ENCODE peak calls at places on chromosomes 13 and 19, in nine cellular contexts. G, P, N, Z, E, K, U, W and R are unnamed samples.

GRCh38 chr19:37905936-37906867 is at the start of gene WDR87:
- DNase-seq in G (peak; percentile 55), P (no peak), N (peak; percentile 78), Z (peak; percentile 96), E (peak; percentile 17), K (peak; percentile 17), U (no peak), W (no peak), R (no peak)

GRCh38 chr13:77521595-77522367 is 13.7 kb upstream of the SCEL start:
- DNase-seq in G (no peak), P (no peak), N (peak; percentile 74), Z (peak; percentile 30), E (no peak), K (peak; percentile 46), U (no peak), W (peak; percentile 31), R (no peak)

GRCh38 chr13:97659602-97660001 is 225.6 kb downstream of the RAP2A start:
- DNase-seq in G (peak; percentile 5), P (no peak), N (no peak), Z (peak; percentile 65), E (no peak), K (peak; percentile 59), U (no peak), W (no peak), R (no peak)

GRCh38 chr19:40622773-40623075 is 21.6 kb downstream of the LTBP4 start:
- DNase-seq in G (no peak), P (no peak), N (peak; percentile 47), Z (no peak), E (peak; percentile 39), K (no peak), U (no peak), W (no peak), R (no peak)

GRCh38 chr19:48724796-48725753 is 5.5 kb upstream of the MAMSTR start:
- DNase-seq in G (no peak), P (peak; percentile 52), N (no peak), Z (peak; percentile 79), E (peak; percentile 80), K (peak; percentile 98), U (no peak), W (no peak), R (peak; percentile 48)

GRCh38 chr13:20044086-20044485 is 85.6 kb downstream of the ZMYM2 start:
- DNase-seq in G (no peak), P (no peak), N (no peak), Z (no peak), E (no peak), K (no peak), U (no peak), W (no peak), R (no peak)

GRCh38 chr19:33514885-33515485 is 6.6 kb downstream of the PEPD start:
- DNase-seq in G (peak; percentile 40), P (peak; percentile 39), N (no peak), Z (no peak), E (no peak), K (no peak), U (no peak), W (no peak), R (no peak)

GRCh38 chr13:61423879-61424278 is 8.2 kb upstream of the PCDH20 start:
- DNase-seq in G (no peak), P (no peak), N (no peak), Z (no peak), E (no peak), K (no peak), U (no peak), W (no peak), R (no peak)

GRCh38 chr13:72218966-72219365 is 352.0 kb upstream of the DACH1 start:
- DNase-seq in G (no peak), P (no peak), N (no peak), Z (no peak), E (no peak), K (no peak), U (no peak), W (no peak), R (no peak)

DNA sequence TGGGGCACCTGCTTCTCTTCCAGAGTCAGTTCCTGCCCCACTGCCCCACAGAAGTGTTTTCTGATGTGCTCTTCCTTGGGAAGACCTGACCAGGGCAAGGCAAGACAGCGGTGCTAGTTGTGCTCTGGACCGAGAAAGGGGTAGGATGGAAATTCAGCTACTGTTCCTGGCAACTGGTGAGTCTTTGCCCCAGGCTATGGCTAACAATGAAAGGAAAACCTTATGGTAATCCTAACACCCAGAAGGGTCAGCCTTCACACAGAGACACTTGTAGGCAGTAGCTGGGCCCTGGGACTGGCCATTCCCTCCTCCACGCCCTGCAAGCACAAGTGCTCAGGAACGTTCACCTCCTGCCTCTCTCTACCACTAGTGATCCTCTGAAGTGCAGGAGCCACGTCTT is 9.6 kb upstream of the CYSLTR2 start:
- DNase-seq in G (no peak), P (no peak), N (no peak), Z (no peak), E (no peak), K (no peak), U (no peak), W (no peak), R (no peak)
- H3K4me1 ChIP-seq in G (no peaks in the 10 kb centered on the region), P (peaks cover 11% of the 10 kb centered on the region), N (no peaks in the 10 kb centered on the region), Z (no peaks in the 10 kb centered on the region), E (no peaks in the 10 kb centered on the region), K (no peaks in the 10 kb centered on the region), U (no peaks in the 10 kb centered on the region), W (no peaks in the 10 kb centered on the region), R (no peaks in the 10 kb centered on the region)

DNA sequence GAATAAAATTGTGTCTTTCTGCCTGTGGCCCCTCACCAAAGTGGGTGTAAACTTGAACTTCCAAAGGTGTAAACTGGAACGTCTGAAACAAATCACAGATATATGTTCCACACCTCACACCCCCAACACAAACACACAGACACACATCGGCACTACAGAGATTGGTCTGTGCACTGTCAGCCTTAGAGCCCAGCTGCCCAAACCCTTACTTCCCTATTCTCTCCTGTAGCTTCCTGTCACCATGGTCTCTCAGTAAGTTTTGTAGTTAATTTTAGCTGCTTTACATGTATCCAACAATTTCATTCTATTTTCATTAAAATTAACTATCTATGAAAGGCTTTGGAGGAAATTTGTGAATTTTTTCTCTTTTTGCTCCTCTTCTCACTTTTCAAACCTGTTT is 5.4 kb downstream of the TM9SF2 start:
- DNase-seq in G (peak; percentile 22), P (no peak), N (no peak), Z (no peak), E (no peak), K (no peak), U (no peak), W (no peak), R (no peak)
- H3K4me1 ChIP-seq in G (peaks cover 40% of the 10 kb centered on the region), P (peaks cover 73% of the 10 kb centered on the region), N (peaks cover 75% of the 10 kb centered on the region), Z (peaks cover 8% of the 10 kb centered on the region), E (peaks cover 6% of the 10 kb centered on the region), K (peaks cover 10% of the 10 kb centered on the region), U (peaks cover 56% of the 10 kb centered on the region), W (peaks cover 59% of the 10 kb centered on the region), R (peaks cover 64% of the 10 kb centered on the region)

DNA sequence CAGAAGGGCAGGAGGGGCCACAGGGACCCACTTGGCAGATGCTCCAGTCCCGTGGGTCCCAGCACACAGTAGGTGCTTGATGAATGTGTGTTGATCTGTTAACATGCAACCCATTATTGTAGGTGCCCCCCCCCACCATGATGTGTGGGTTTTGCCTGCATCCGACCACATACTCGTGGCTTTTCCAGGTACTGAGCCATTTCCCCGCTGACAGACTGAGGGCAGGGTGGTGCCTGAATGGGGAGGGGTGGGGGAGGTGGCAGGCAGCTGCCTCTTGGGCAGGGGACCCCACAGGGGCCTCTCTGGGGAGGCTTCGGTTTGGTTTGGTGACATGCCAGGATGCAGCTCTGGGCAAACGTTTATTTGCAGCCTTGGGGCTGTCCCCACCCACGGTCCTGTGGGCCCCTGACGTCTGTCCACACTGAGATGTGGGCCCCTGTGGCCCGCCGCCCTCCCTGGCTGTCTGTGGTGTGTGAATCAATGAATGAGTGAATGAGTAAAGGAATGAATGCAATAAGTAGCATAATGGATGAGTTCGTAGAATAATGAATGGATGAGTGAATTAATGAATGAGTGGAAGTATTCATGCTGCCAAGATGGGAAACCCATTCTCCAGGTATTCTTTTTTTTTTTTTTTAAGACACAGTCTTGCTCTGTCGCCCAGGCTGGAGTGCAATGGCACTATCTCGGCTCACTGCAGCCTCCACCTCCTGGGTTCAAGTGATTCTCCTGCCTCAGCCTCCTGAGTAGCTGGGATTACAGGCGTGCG is 9.0 kb upstream of the JUND start:
- DNase-seq in G (peak; percentile 65), P (peak; percentile 32), N (peak; percentile 82), Z (no peak), E (peak; percentile 50), K (peak; percentile 43), U (no peak), W (no peak), R (no peak)
- H3K4me1 ChIP-seq in G (peaks cover 20% of the 10 kb centered on the region), P (peaks cover 43% of the 10 kb centered on the region), N (peaks cover 33% of the 10 kb centered on the region), Z (peaks cover 26% of the 10 kb centered on the region), E (peaks cover 15% of the 10 kb centered on the region), K (peaks cover 15% of the 10 kb centered on the region), U (peaks cover 41% of the 10 kb centered on the region), W (peaks cover 41% of the 10 kb centered on the region), R (peaks cover 9% of the 10 kb centered on the region)

GRCh38 chr19:32349724-32350475 is 4.5 kb downstream of the ZNF507 start:
- DNase-seq in G (no peak), P (no peak), N (no peak), Z (no peak), E (no peak), K (no peak), U (no peak), W (no peak), R (no peak)
- H3K4me1 ChIP-seq in G (peaks cover 31% of the 10 kb centered on the region), P (peaks cover 73% of the 10 kb centered on the region), N (peaks cover 50% of the 10 kb centered on the region), Z (peaks cover 9% of the 10 kb centered on the region), E (no peaks in the 10 kb centered on the region), K (peaks cover 12% of the 10 kb centered on the region), U (peaks cover 58% of the 10 kb centered on the region), W (peaks cover 69% of the 10 kb centered on the region), R (peaks cover 48% of the 10 kb centered on the region)

GRCh38 chr19:4986471-4986888 is 17.6 kb downstream of the KDM4B start:
- DNase-seq in G (no peak), P (no peak), N (no peak), Z (no peak), E (no peak), K (no peak), U (no peak), W (no peak), R (no peak)
- H3K4me1 ChIP-seq in G (no peaks in the 10 kb centered on the region), P (peaks cover 81% of the 10 kb centered on the region), N (peaks cover 42% of the 10 kb centered on the region), Z (peaks cover 29% of the 10 kb centered on the region), E (peaks cover 14% of the 10 kb centered on the region), K (peaks cover 62% of the 10 kb centered on the region), U (peaks cover 32% of the 10 kb centered on the region), W (peaks cover 86% of the 10 kb centered on the region), R (peaks cover 72% of the 10 kb centered on the region)

GRCh38 chr13:63124863-63125262 is 1709.2 kb upstream of the PCDH20 start:
- DNase-seq in G (no peak), P (no peak), N (no peak), Z (no peak), E (no peak), K (peak; percentile 49), U (no peak), W (no peak), R (no peak)
- H3K4me1 ChIP-seq in G (no peaks in the 10 kb centered on the region), P (no peaks in the 10 kb centered on the region), N (no peaks in the 10 kb centered on the region), Z (peaks cover 2% of the 10 kb centered on the region), E (no peaks in the 10 kb centered on the region), K (no peaks in the 10 kb centered on the region), U (no peaks in the 10 kb centered on the region), W (no peaks in the 10 kb centered on the region), R (no peaks in the 10 kb centered on the region)